ENCODE peak calls at places on chromosome 14, in four cellular contexts. D is activated naive CD4-positive, alpha-beta T cell treated with anti-CD3 and anti-CD28 coated beads, Interleukin-2, amount 10 ng/mL, durations not matched to agents 7 days and 5 days; A is activated T-cell treated with anti-CD3 and anti-CD28 coated beads, Interleukin-2, amount 50 U/mL, for 1 hour; P is activated T-helper 1 cell treated with Interleukin-2 at 50 U/mL for 16 hours. O is an unnamed sample.

GRCh38 chr14:90760591-90761316 is 55.5 kb downstream of the TTC7B start:
- DNase-seq in D (no peak), A (no peak), P (no peak), O (no peak)

GRCh38 chr14:75274899-75275569 is 3.6 kb upstream of the FOS start:
- DNase-seq in A (peak; percentile 54), P (no peak), D (peak; percentile 40), O (no peak)

GRCh38 chr14:77141592-77142288 is at the start of gene ZDHHC22:
- DNase-seq in P (no peak), A (no peak), D (no peak), O (no peak)

GRCh38 chr14:72700338-72701231 is 193.3 kb downstream of the DPF3 start:
- DNase-seq in D (no peak), P (no peak), A (no peak), O (no peak)

GRCh38 chr14:55832974-55833373 is 253.0 kb downstream of the KTN1 start:
- DNase-seq in D (no peak), A (no peak), P (no peak), O (no peak)

GRCh38 chr14:76498976-76499375 is 123.0 kb downstream of the ESRRB start:
- DNase-seq in A (no peak), P (no peak), D (no peak), O (no peak)

GRCh38 chr14:35708072-35708471 is 101.0 kb downstream of the RALGAPA1 start:
- DNase-seq in P (no peak), A (no peak), D (no peak), O (no peak)

GRCh38 chr14:23814858-23815257 is 138.7 kb upstream of the DHRS4 start:
- DNase-seq in A (no peak), P (no peak), D (no peak), O (no peak)

GRCh38 chr14:96071561-96071960 is 32.4 kb downstream of the C14orf132 start:
- DNase-seq in A (no peak), P (no peak), D (no peak), O (no peak)

GRCh38 chr14:65238456-65238855 is 136.1 kb upstream of the MAX start:
- DNase-seq in A (no peak), P (no peak), D (no peak), O (no peak)

GRCh38 chr14:77270361-77271112 is 469 bp downstream of the NGB start:
- DNase-seq in P (no peak), A (no peak), D (no peak), O (peak; percentile 46)

GRCh38 chr14:98077176-98077575 is 1194.8 kb downstream of the BCL11B start:
- DNase-seq in P (no peak), A (no peak), D (no peak), O (no peak)

GRCh38 chr14:90557516-90557915 is 160.7 kb downstream of the CALM1 start:
- DNase-seq in D (no peak), P (no peak), A (no peak), O (no peak)

GRCh38 chr14:54763761-54764160 is 138.9 kb downstream of the GCH1 start:
- DNase-seq in A (no peak), D (no peak), P (no peak), O (no peak)

GRCh38 chr14:31952573-31952972 is 124.5 kb upstream of the ARHGAP5 start:
- DNase-seq in A (no peak), P (no peak), D (no peak), O (no peak)